ENCODE peak calls at places on chromosome 5, in six cellular contexts. W is fibroblast of mammary gland, S is neural progenitor cell, Q is lower leg skin, Z is neuronal stem cell, D is kidney epithelial cell. C is an unnamed sample.

GRCh38 chr5:87765009-87765408 is 352.3 kb upstream of the CCNH start:
- DNase-seq in D (no peak), S (no peak), Z (no peak), W (no peak), Q (no peak), C (no peak)

GRCh38 chr5:169910393-169910792 is 69.9 kb downstream of the INSYN2B start:
- DNase-seq in Q (no peak), D (no peak), W (no peak), Z (no peak), S (no peak), C (no peak)

GRCh38 chr5:107104774-107105050 is 566.0 kb downstream of the EFNA5 start:
- DNase-seq in Z (no peak), D (peak), W (no peak), S (no peak), Q (no peak), C (no peak)

GRCh38 chr5:144139586-144139985 is 30.9 kb downstream of the YIPF5 start:
- DNase-seq in Q (peak), D (no peak), Z (no peak), S (no peak), W (peak), C (peak)

GRCh38 chr5:76941000-76941399 is 11.8 kb upstream of the CRHBP start:
- DNase-seq in S (no peak), D (no peak), Z (no peak), Q (no peak), W (no peak), C (no peak)

GRCh38 chr5:180026725-180027448 is 44.7 kb downstream of the RNF130 start:
- DNase-seq in W (no peak), Z (no peak), Q (no peak), S (no peak), D (no peak), C (no peak)

GRCh38 chr5:111901303-111901702 is 144.3 kb upstream of the NREP start:
- DNase-seq in D (no peak), Z (no peak), Q (no peak), S (no peak), W (no peak), C (no peak)

GRCh38 chr5:169914766-169915165 is 65.5 kb downstream of the INSYN2B start:
- DNase-seq in Z (peak), Q (peak), W (peak), D (peak), S (peak), C (no peak)

GRCh38 chr5:86403190-86403589 is 214.6 kb upstream of the COX7C start:
- DNase-seq in Q (no peak), W (no peak), S (no peak), D (no peak), Z (no peak), C (no peak)

GRCh38 chr5:172266071-172266675 is 17.4 kb downstream of the UBTD2 start:
- DNase-seq in S (no peak), D (no peak), W (no peak), Q (no peak), Z (no peak), C (no peak)

GRCh38 chr5:171688696-171689495 is 96.7 kb upstream of the SMIM23 start:
- DNase-seq in S (no peak), D (no peak), W (no peak), Q (no peak), Z (no peak), C (no peak)

GRCh38 chr5:59038169-59039002 is 455.5 kb downstream of the RAB3C start:
- DNase-seq in Q (no peak), S (peak), Z (no peak), W (peak), D (no peak), C (no peak)

GRCh38 chr5:92775711-92776615 is 805.1 kb downstream of the NR2F1-AS1 start:
- DNase-seq in D (peak), W (peak), S (no peak), Z (no peak), Q (no peak), C (no peak)

GRCh38 chr5:120160120-120160895 is 303.8 kb upstream of the PRR16 start:
- DNase-seq in Z (no peak), Q (no peak), D (no peak), S (no peak), W (peak), C (peak)

GRCh38 chr5:179239256-179240135 is 105.8 kb downstream of the ADAMTS2 start:
- DNase-seq in Z (no peak), W (no peak), S (no peak), Q (no peak), D (no peak), C (no peak)

GRCh38 chr5:31750215-31750614 is 111.3 kb downstream of the PDZD2 start:
- DNase-seq in S (no peak), Q (no peak), W (no peak), D (no peak), Z (no peak), C (no peak)

GRCh38 chr5:168753691-168754254 is 174.6 kb upstream of the PANK3 start:
- DNase-seq in S (no peak), D (no peak), Q (no peak), W (no peak), Z (no peak), C (no peak)

GRCh38 chr5:126004636-126005035 is 418.6 kb upstream of the GRAMD2B start:
- DNase-seq in Q (no peak), S (no peak), D (no peak), W (peak), Z (no peak), C (no peak)

GRCh38 chr5:64273276-64273675 is 107.6 kb downstream of the RNF180 start:
- DNase-seq in Z (no peak), D (no peak), Q (no peak), W (no peak), S (no peak), C (no peak)

GRCh38 chr5:80097516-80097915 is 62.4 kb downstream of the THBS4 start:
- DNase-seq in D (no peak), S (peak), Q (no peak), W (no peak), Z (peak), C (no peak)

GRCh38 chr5:80098951-80099350 is 63.8 kb downstream of the THBS4 start:
- DNase-seq in D (no peak), Q (no peak), Z (no peak), W (no peak), S (no peak), C (no peak)

GRCh38 chr5:80105698-80106439 is 70.7 kb downstream of the THBS4 start:
- DNase-seq in Q (no peak), Z (no peak), S (no peak), W (no peak), D (no peak), C (no peak)

GRCh38 chr5:80103375-80103774 is 68.2 kb downstream of the THBS4 start:
- DNase-seq in S (no peak), Q (no peak), D (no peak), W (no peak), Z (no peak), C (no peak)

GRCh38 chr5:80101993-80102392 is 66.8 kb downstream of the THBS4 start:
- DNase-seq in Z (no peak), D (no peak), Q (no peak), S (no peak), W (no peak), C (no peak)
- H3K4me3 ChIP-seq in Z (no peak), D (no peak), Q (no peak), S (no peak), W (no peak), C (no peak)

DNA sequence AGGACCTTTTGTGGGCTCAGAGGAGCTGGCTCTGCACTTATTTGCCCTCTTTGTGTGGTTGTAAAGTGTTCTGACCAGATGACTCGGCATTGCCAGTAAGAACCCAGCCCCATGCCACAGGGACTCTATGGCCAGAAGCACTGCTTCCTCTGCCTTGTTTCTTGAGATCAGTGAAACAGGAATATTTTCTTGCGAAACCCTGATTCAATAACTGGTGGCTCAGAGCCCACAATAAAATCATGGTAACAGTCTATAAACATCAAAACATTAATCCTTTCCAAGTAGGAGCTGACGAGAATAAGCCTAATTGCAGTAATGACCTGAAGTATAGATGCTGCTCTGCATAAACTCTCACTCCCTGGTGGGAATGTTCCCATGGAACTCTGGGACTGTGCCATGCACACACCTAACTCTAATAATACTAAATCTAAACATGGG is 344.3 kb downstream of the ZNF608 start:
- DNase-seq in Q (peak), W (peak), Z (no peak), S (no peak), D (no peak), C (no peak)
- H3K4me3 ChIP-seq in Q (no peak), W (no peak), Z (no peak), S (no peak), D (no peak), C (no peak)

GRCh38 chr5:139443766-139444473 is 4.6 kb upstream of the DNAJC18 start:
- DNase-seq in S (no peak), W (peak), Z (no peak), Q (no peak), D (no peak), C (no peak)
- H3K4me3 ChIP-seq in S (no peak), W (no peak), Z (no peak), Q (no peak), D (no peak), C (no peak)

DNA sequence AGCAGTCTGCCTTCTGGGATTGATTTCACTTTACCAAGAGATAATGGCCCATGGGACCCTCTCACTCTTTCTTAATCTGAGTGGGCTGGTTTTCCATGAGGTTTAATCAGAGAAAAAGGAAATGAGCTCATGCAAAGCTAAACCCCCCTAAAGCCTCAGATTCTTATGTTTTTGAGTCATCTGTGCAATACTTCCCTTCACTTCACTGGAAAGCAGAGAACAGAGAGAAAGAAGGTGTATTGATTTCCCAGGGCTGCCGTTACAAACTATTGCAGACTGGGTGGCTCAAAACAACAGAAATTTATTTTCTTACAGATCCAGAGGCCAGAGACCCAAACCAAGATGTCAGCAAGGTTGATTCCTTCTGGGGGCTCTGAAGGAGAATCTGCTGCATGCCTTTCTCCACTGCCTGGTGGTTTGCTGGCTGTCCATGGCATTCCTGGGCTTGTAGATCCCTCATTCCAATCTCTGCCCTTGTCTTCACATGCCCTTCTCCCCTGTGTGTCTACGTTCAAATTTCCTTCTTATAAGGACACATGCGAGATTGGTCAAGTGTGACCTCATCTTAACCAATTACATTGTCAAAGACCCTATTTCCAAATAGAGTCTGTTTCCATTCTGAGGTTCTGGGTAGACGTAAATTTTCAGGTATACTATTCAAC is 84.6 kb upstream of the RAI14 start:
- DNase-seq in D (peak), W (peak), Z (no peak), Q (no peak), S (no peak), C (peak)
- H3K4me3 ChIP-seq in D (no peak), W (no peak), Z (no peak), Q (no peak), S (no peak), C (no peak)

GRCh38 chr5:146344155-146345118 is 5.8 kb downstream of the POU4F3 start:
- DNase-seq in D (no peak), S (peak), Z (peak), W (no peak), Q (no peak), C (no peak)
- H3K4me3 ChIP-seq in D (no peak), S (peak), Z (no peak), W (no peak), Q (no peak), C (no peak)

DNA sequence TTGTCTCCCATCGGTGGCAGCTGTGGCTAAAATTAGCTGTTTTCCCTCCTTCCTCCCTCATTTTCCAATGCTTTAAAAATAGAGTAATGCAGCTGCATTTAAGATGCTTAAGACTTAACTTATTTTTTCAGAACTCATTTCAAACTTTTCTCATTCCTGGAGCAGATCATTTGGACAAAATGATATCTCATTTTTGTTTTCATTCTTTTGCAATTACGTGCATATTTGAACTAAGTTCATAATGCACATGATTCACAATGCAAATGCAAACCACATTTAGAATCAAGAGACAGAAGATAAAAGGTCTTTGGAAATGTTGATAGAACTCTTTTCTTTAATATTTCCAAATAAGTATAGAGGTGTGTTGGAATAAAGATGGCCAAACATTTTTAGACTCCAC is 14.7 kb downstream of the HSPB3 start:
- DNase-seq in Z (no peak), Q (no peak), D (no peak), S (no peak), W (peak), C (peak)
- H3K4me3 ChIP-seq in Z (no peak), Q (no peak), D (no peak), S (no peak), W (no peak), C (peak)

C was measured in AG04449.